ENCODE peak calls at places on chromosomes 12 and 14, in seven cellular contexts. One of them, this sample, is unnamed.
A peak's percentile ranks its signal among the peaks of the same experiment; 100 is the strongest.

GRCh38 chr14:60655898-60656754 is 6.8 kb upstream of the SIX1 start:
- DNase-seq in activated CD4-positive, CD25-positive, alpha-beta regulatory T cell treated with anti-CD3 and anti-CD28 coated beads, Interleukin-2, amount 50 U/mL, for 72 hours: no peak
- DNase-seq in fibroblast of pulmonary artery: no peak
- DNase-seq in WTC11: peak; percentile 51
- DNase-seq in A549: no peak
- DNase-seq in neural crest cell: no peak
- DNase-seq in GM12865: no peak
- DNase-seq in this sample: no peak

GRCh38 chr12:31001581-31002360 is 71.9 kb upstream of the DDX11 start:
- DNase-seq in activated CD4-positive, CD25-positive, alpha-beta regulatory T cell treated with anti-CD3 and anti-CD28 coated beads, Interleukin-2, amount 50 U/mL, for 72 hours: no peak
- DNase-seq in fibroblast of pulmonary artery: no peak
- DNase-seq in WTC11: no peak
- DNase-seq in A549: no peak
- DNase-seq in neural crest cell: no peak
- DNase-seq in GM12865: no peak
- DNase-seq in this sample: no peak

GRCh38 chr12:1517007-1517406 is 77.4 kb downstream of the FBXL14 start:
- DNase-seq in activated CD4-positive, CD25-positive, alpha-beta regulatory T cell treated with anti-CD3 and anti-CD28 coated beads, Interleukin-2, amount 50 U/mL, for 72 hours: no peak
- DNase-seq in fibroblast of pulmonary artery: peak; percentile 75
- DNase-seq in WTC11: peak; percentile 85
- DNase-seq in A549: peak; percentile 53
- DNase-seq in neural crest cell: peak; percentile 56
- DNase-seq in GM12865: no peak
- DNase-seq in this sample: peak; percentile 71

GRCh38 chr14:74886001-74886400 is 4.3 kb downstream of the DLST start:
- DNase-seq in activated CD4-positive, CD25-positive, alpha-beta regulatory T cell treated with anti-CD3 and anti-CD28 coated beads, Interleukin-2, amount 50 U/mL, for 72 hours: no peak
- DNase-seq in fibroblast of pulmonary artery: peak; percentile 93
- DNase-seq in WTC11: peak; percentile 40
- DNase-seq in A549: no peak
- DNase-seq in neural crest cell: no peak
- DNase-seq in GM12865: no peak
- DNase-seq in this sample: peak; percentile 59

GRCh38 chr14:21267886-21268611 is 1.2 kb downstream of the HNRNPC start:
- DNase-seq in activated CD4-positive, CD25-positive, alpha-beta regulatory T cell treated with anti-CD3 and anti-CD28 coated beads, Interleukin-2, amount 50 U/mL, for 72 hours: no peak
- DNase-seq in fibroblast of pulmonary artery: peak; percentile 59
- DNase-seq in WTC11: no peak
- DNase-seq in A549: no peak
- DNase-seq in neural crest cell: no peak
- DNase-seq in GM12865: no peak
- DNase-seq in this sample: no peak

GRCh38 chr12:7642876-7643309 is 22.8 kb downstream of the APOBEC1 start:
- DNase-seq in activated CD4-positive, CD25-positive, alpha-beta regulatory T cell treated with anti-CD3 and anti-CD28 coated beads, Interleukin-2, amount 50 U/mL, for 72 hours: no peak
- DNase-seq in fibroblast of pulmonary artery: peak; percentile 21
- DNase-seq in WTC11: peak; percentile 45
- DNase-seq in A549: peak; percentile 59
- DNase-seq in neural crest cell: peak; percentile 14
- DNase-seq in GM12865: peak; percentile 53
- DNase-seq in this sample: peak; percentile 71

GRCh38 chr14:90396342-90397339 is at the start of gene CALM1:
- DNase-seq in activated CD4-positive, CD25-positive, alpha-beta regulatory T cell treated with anti-CD3 and anti-CD28 coated beads, Interleukin-2, amount 50 U/mL, for 72 hours: peak; percentile 97
- DNase-seq in fibroblast of pulmonary artery: peak; percentile 96
- DNase-seq in WTC11: peak; percentile 92
- DNase-seq in A549: peak; percentile 96
- DNase-seq in neural crest cell: peak; percentile 95
- DNase-seq in GM12865: peak; percentile 99
- DNase-seq in this sample: peak; percentile 77

GRCh38 chr12:68638721-68639395 is 28.2 kb downstream of the RAP1B start:
- DNase-seq in activated CD4-positive, CD25-positive, alpha-beta regulatory T cell treated with anti-CD3 and anti-CD28 coated beads, Interleukin-2, amount 50 U/mL, for 72 hours: no peak
- DNase-seq in fibroblast of pulmonary artery: no peak
- DNase-seq in WTC11: no peak
- DNase-seq in A549: no peak
- DNase-seq in neural crest cell: no peak
- DNase-seq in GM12865: no peak
- DNase-seq in this sample: no peak

GRCh38 chr12:67431436-67432049 is 162.4 kb downstream of the CAND1 start:
- DNase-seq in activated CD4-positive, CD25-positive, alpha-beta regulatory T cell treated with anti-CD3 and anti-CD28 coated beads, Interleukin-2, amount 50 U/mL, for 72 hours: no peak
- DNase-seq in fibroblast of pulmonary artery: peak; percentile 38
- DNase-seq in WTC11: no peak
- DNase-seq in A549: no peak
- DNase-seq in neural crest cell: no peak
- DNase-seq in GM12865: no peak
- DNase-seq in this sample: no peak

GRCh38 chr14:56057071-56057865 is 60.9 kb upstream of the PELI2 start:
- DNase-seq in activated CD4-positive, CD25-positive, alpha-beta regulatory T cell treated with anti-CD3 and anti-CD28 coated beads, Interleukin-2, amount 50 U/mL, for 72 hours: no peak
- DNase-seq in fibroblast of pulmonary artery: no peak
- DNase-seq in WTC11: no peak
- DNase-seq in A549: no peak
- DNase-seq in neural crest cell: no peak
- DNase-seq in GM12865: no peak
- DNase-seq in this sample: no peak

GRCh38 chr12:103924761-103925641 is 5.2 kb upstream of the HSP90B1 start:
- DNase-seq in activated CD4-positive, CD25-positive, alpha-beta regulatory T cell treated with anti-CD3 and anti-CD28 coated beads, Interleukin-2, amount 50 U/mL, for 72 hours: peak; percentile 41
- DNase-seq in fibroblast of pulmonary artery: peak; percentile 82
- DNase-seq in WTC11: no peak
- DNase-seq in A549: peak; percentile 24
- DNase-seq in neural crest cell: no peak
- DNase-seq in GM12865: peak; percentile 97
- DNase-seq in this sample: no peak

GRCh38 chr14:94764573-94764972 is 5.3 kb downstream of the GSC start:
- DNase-seq in activated CD4-positive, CD25-positive, alpha-beta regulatory T cell treated with anti-CD3 and anti-CD28 coated beads, Interleukin-2, amount 50 U/mL, for 72 hours: no peak
- DNase-seq in fibroblast of pulmonary artery: no peak
- DNase-seq in WTC11: no peak
- DNase-seq in A549: no peak
- DNase-seq in neural crest cell: no peak
- DNase-seq in GM12865: no peak
- DNase-seq in this sample: no peak

GRCh38 chr14:72962829-72963312 is 36.6 kb downstream of the DCAF4 start:
- DNase-seq in activated CD4-positive, CD25-positive, alpha-beta regulatory T cell treated with anti-CD3 and anti-CD28 coated beads, Interleukin-2, amount 50 U/mL, for 72 hours: no peak
- DNase-seq in fibroblast of pulmonary artery: peak; percentile 69
- DNase-seq in WTC11: peak; percentile 71
- DNase-seq in A549: peak; percentile 81
- DNase-seq in neural crest cell: no peak
- DNase-seq in GM12865: peak; percentile 27
- DNase-seq in this sample: peak; percentile 8

This sample was measured in NT2/D1.